ENCODE peak calls at places on chromosomes 5 and 9, in eight cellular contexts. W is SJSA1; X is astrocyte of the spinal cord; M is endodermal cell; U is CD8-positive, alpha-beta T cell; Q is colonic mucosa; S is PC-3; H is lower lobe of right lung. K is an unnamed sample.

GRCh38 chr5:74587895-74588294 is 52.6 kb downstream of the ENC1 start:
- DNase-seq in W (no peak), X (no peak), M (no peak), U (no peak), Q (no peak), S (no peak), H (no peak), K (no peak)

GRCh38 chr5:143694357-143694756 is 117.6 kb upstream of the HMHB1 start:
- DNase-seq in W (no peak), X (no peak), M (no peak), U (no peak), Q (no peak), S (no peak), H (no peak), K (no peak)

GRCh38 chr5:137192293-137192743 is 306.8 kb downstream of the SPOCK1 start:
- DNase-seq in W (peak; percentile 98), X (peak; percentile 5), M (no peak), U (no peak), Q (no peak), S (peak; percentile 86), H (no peak), K (no peak)

GRCh38 chr5:157820593-157821252 is 38.2 kb downstream of the CLINT1 start:
- DNase-seq in W (no peak), X (peak; percentile 62), M (no peak), U (no peak), Q (peak; percentile 46), S (peak; percentile 78), H (no peak), K (no peak)

GRCh38 chr9:3410461-3410860 is 115.3 kb downstream of the RFX3 start:
- DNase-seq in W (no peak), X (no peak), M (no peak), U (no peak), Q (no peak), S (no peak), H (no peak), K (no peak)

GRCh38 chr5:179288101-179288808 is 57.0 kb downstream of the ADAMTS2 start:
- DNase-seq in W (no peak), X (no peak), M (no peak), U (no peak), Q (no peak), S (no peak), H (peak; percentile 32), K (peak; percentile 61)

GRCh38 chr5:104412649-104413240 is 850.2 kb upstream of the NUDT12 start:
- DNase-seq in W (no peak), X (peak; percentile 46), M (peak; percentile 83), U (no peak), Q (peak; percentile 17), S (peak; percentile 64), H (no peak), K (no peak)

GRCh38 chr5:157303667-157304327 is 37.9 kb downstream of the CYFIP2 start:
- DNase-seq in W (no peak), X (no peak), M (peak; percentile 93), U (peak; percentile 77), Q (no peak), S (peak; percentile 57), H (no peak), K (no peak)

GRCh38 chr5:81848368-81848767 is 97.5 kb upstream of the SSBP2 start:
- DNase-seq in W (no peak), X (peak; percentile 48), M (peak; percentile 58), U (no peak), Q (peak; percentile 74), S (no peak), H (no peak), K (no peak)

GRCh38 chr5:120609570-120609969 is 145.5 kb downstream of the PRR16 start:
- DNase-seq in W (no peak), X (peak; percentile 32), M (no peak), U (no peak), Q (no peak), S (peak; percentile 35), H (no peak), K (no peak)

GRCh38 chr5:120610145-120610544 is 146.0 kb downstream of the PRR16 start:
- DNase-seq in W (no peak), X (no peak), M (no peak), U (no peak), Q (no peak), S (no peak), H (no peak), K (no peak)

GRCh38 chr5:120615967-120616645 is 152.0 kb downstream of the PRR16 start:
- DNase-seq in W (no peak), X (peak; percentile 88), M (peak; percentile 64), U (no peak), Q (no peak), S (peak; percentile 66), H (no peak), K (peak; percentile 17)

GRCh38 chr5:120613729-120614128 is 149.6 kb downstream of the PRR16 start:
- DNase-seq in W (no peak), X (peak; percentile 40), M (no peak), U (no peak), Q (no peak), S (no peak), H (no peak), K (no peak)

GRCh38 chr5:120614512-120614911 is 150.4 kb downstream of the PRR16 start:
- DNase-seq in W (no peak), X (peak; percentile 82), M (no peak), U (no peak), Q (no peak), S (no peak), H (no peak), K (no peak)
- H3K4me3 ChIP-seq in W (no peak overlapping the region), X (no peak overlapping the region), M (no peak overlapping the region), U (no peak overlapping the region), Q (no peak overlapping the region), S (no peak overlapping the region), H (no peak overlapping the region), K (no peak overlapping the region)

GRCh38 chr5:169226904-169227303 is 74.0 kb downstream of the SLIT3 start:
- DNase-seq in W (no peak), X (no peak), M (no peak), U (no peak), Q (no peak), S (peak; percentile 12), H (no peak), K (no peak)
- H3K4me3 ChIP-seq in W (no peak overlapping the region), X (no peak overlapping the region), M (no peak overlapping the region), U (no peak overlapping the region), Q (no peak overlapping the region), S (no peak overlapping the region), H (no peak overlapping the region), K (no peak overlapping the region)

DNA sequence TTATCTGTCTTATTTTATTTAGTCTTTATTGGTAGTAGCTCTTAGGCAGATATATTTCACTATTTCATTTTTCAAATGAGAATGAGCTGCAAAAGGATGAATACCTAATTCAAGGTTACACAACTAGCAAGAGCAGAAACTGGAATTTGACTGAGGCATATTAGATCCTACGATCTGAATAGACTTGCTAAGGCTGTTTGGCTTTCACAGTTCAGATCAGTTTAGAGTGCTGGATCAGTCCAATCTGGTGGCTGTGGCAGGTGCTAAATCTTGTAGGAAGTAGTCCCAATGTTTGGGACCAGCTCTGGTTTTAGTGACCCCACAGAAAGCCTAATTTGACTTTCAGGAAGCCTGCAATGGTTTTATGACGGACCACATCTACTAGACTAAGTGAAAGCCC is 359.3 kb downstream of the ADGRV1 start:
- DNase-seq in W (no peak), X (no peak), M (no peak), U (no peak), Q (no peak), S (no peak), H (no peak), K (no peak)
- H3K4me3 ChIP-seq in W (no peak overlapping the region), X (no peak overlapping the region), M (no peak overlapping the region), U (no peak overlapping the region), Q (no peak overlapping the region), S (no peak overlapping the region), H (no peak overlapping the region), K (no peak overlapping the region)

DNA sequence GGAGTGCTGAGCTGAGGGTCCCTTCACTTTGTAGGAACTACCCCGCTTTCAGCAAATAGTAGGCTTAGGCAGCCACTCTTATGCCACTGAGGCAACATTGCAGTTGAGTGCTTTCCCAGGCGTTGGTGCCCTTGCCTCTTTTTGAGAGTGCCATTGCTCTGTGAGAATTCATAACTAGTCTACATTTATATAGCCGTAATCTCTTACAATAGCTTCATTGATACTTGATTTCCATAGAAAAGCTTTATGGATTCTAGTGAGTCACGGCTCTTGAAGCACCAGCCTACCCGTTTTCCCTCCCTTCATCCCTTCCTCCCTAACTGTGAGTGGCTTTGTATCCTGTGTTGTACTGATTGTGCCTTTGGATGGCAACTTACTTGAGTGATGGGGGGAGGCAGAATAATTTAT is 283.9 kb downstream of the AOPEP start:
- DNase-seq in W (no peak), X (no peak), M (no peak), U (no peak), Q (no peak), S (no peak), H (no peak), K (no peak)
- H3K4me3 ChIP-seq in W (no peak overlapping the region), X (no peak overlapping the region), M (no peak overlapping the region), U (no peak overlapping the region), Q (no peak overlapping the region), S (no peak overlapping the region), H (no peak overlapping the region), K (peak overlapping the region; percentile 10)

GRCh38 chr9:126488881-126489404 is 124.8 kb upstream of the LMX1B start:
- DNase-seq in W (no peak), X (no peak), M (no peak), U (no peak), Q (no peak), S (no peak), H (peak; percentile 32), K (peak; percentile 54)

GRCh38 chr9:126491256-126491879 is 122.4 kb upstream of the LMX1B start:
- DNase-seq in W (no peak), X (peak; percentile 68), M (peak; percentile 72), U (peak; percentile 72), Q (peak; percentile 55), S (peak; percentile 70), H (no peak), K (peak; percentile 3)

GRCh38 chr9:126488310-126488709 is 125.4 kb upstream of the LMX1B start:
- DNase-seq in W (no peak), X (no peak), M (no peak), U (no peak), Q (no peak), S (no peak), H (no peak), K (peak; percentile 27)

GRCh38 chr9:126487856-126488255 is 125.9 kb upstream of the LMX1B start:
- DNase-seq in W (no peak), X (no peak), M (no peak), U (no peak), Q (no peak), S (no peak), H (peak; percentile 51), K (peak; percentile 32)

GRCh38 chr9:126489604-126490593 is 123.8 kb upstream of the LMX1B start:
- DNase-seq in W (no peak), X (no peak), M (peak; percentile 69), U (no peak), Q (no peak), S (no peak), H (peak; percentile 41), K (peak; percentile 66)
- H3K4me3 ChIP-seq in W (no peak overlapping the region), X (no peak overlapping the region), M (no peak overlapping the region), U (no peak overlapping the region), Q (no peak overlapping the region), S (no peak overlapping the region), H (no peak overlapping the region), K (no peak overlapping the region)